ENCODE peak calls at places on chromosomes 2 and 18, in six cellular contexts. R is mucosa of gallbladder; O is hypothalamus; X is activated naive CD8-positive, alpha-beta T cell treated with anti-CD3 and anti-CD28 coated beads, Interleukin-2, amount 50 U/mL, for 24 hours; L is head of caudate nucleus; H is cardiac muscle cell. N is an unnamed sample.

GRCh38 chr2:18690342-18690741 is 101.0 kb upstream of the NT5C1B start:
- DNase-seq in O (no peak), L (no peak), R (no peak), X (no peak), H (no peak), N (no peak)

GRCh38 chr2:12376025-12376424 is 340.7 kb upstream of the TRIB2 start:
- DNase-seq in L (no peak), R (no peak), X (no peak), O (no peak), H (no peak), N (no peak)

GRCh38 chr2:99442837-99443236 is 47.0 kb downstream of the REV1 start:
- DNase-seq in R (no peak), O (no peak), X (no peak), L (no peak), H (peak; percentile 19), N (no peak)

GRCh38 chr2:133264951-133265949 is 303.0 kb downstream of the NCKAP5 start:
- DNase-seq in X (no peak), O (peak; percentile 41), H (no peak), L (no peak), R (no peak), N (no peak)

GRCh38 chr2:190499976-190500588 is 34.4 kb downstream of the NEMP2 start:
- DNase-seq in R (no peak), O (no peak), X (no peak), H (no peak), L (no peak), N (no peak)

GRCh38 chr2:223594259-223594658 is 7.9 kb downstream of the SCG2 start:
- DNase-seq in R (no peak), H (no peak), O (no peak), X (no peak), L (no peak), N (no peak)

GRCh38 chr2:55856936-55857335 is 66.6 kb downstream of the EFEMP1 start:
- DNase-seq in L (no peak), O (no peak), H (peak; percentile 39), X (no peak), R (no peak), N (peak; percentile 93)

GRCh38 chr2:61853848-61854434 is at the start of gene FAM161A:
- DNase-seq in O (peak; percentile 89), L (peak; percentile 91), X (peak; percentile 86), H (peak; percentile 91), R (peak; percentile 90), N (no peak)

GRCh38 chr2:134461511-134461910 is 207.6 kb downstream of the MGAT5 start:
- DNase-seq in X (no peak), H (no peak), O (no peak), R (no peak), L (no peak), N (no peak)

GRCh38 chr2:206275274-206276160 is 1.1 kb downstream of the ZDBF2 start:
- DNase-seq in X (peak; percentile 6), H (peak; percentile 67), O (no peak), L (no peak), R (no peak), N (no peak)

GRCh38 chr18:5237083-5237722 is 40.1 kb upstream of the AKAIN1 start:
- DNase-seq in X (no peak), H (peak; percentile 14), O (no peak), L (no peak), R (no peak), N (no peak)

GRCh38 chr2:205117125-205117524 is 565.2 kb upstream of the NRP2 start:
- DNase-seq in L (no peak), H (no peak), R (no peak), X (no peak), O (no peak), N (no peak)

GRCh38 chr2:21029519-21029918 is 14.4 kb downstream of the APOB start:
- DNase-seq in H (no peak), R (no peak), X (no peak), O (no peak), L (no peak), N (no peak)

GRCh38 chr2:57876313-57876712 is 170.3 kb upstream of the VRK2 start:
- DNase-seq in O (no peak), L (no peak), R (no peak), H (no peak), X (no peak), N (no peak)

GRCh38 chr2:138814123-138814883 is 34.1 kb upstream of the NXPH2 start:
- DNase-seq in H (no peak), X (no peak), L (no peak), O (no peak), R (peak; percentile 58), N (no peak)

GRCh38 chr2:4533806-4534205 is 830.4 kb downstream of the DCDC2C start:
- DNase-seq in X (no peak), R (no peak), O (no peak), L (no peak), H (no peak), N (no peak)

GRCh38 chr2:135052997-135053474 is 944 bp downstream of the RAB3GAP1 start:
- DNase-seq in H (no peak), O (no peak), R (no peak), L (no peak), X (peak; percentile 26), N (no peak)

GRCh38 chr2:173574304-173574703 is 219.6 kb downstream of the CDCA7 start:
- DNase-seq in X (no peak), H (no peak), R (no peak), L (no peak), O (no peak), N (no peak)

GRCh38 chr2:23653326-23653725 is 268.3 kb downstream of the KLHL29 start:
- DNase-seq in H (no peak), X (no peak), O (no peak), R (no peak), L (no peak), N (no peak)

GRCh38 chr2:168174761-168175160 is 72.6 kb downstream of the STK39 start:
- DNase-seq in X (no peak), O (no peak), R (no peak), H (no peak), L (no peak), N (no peak)